ENCODE peak calls at places on chromosomes 11 and 22, in four cellular contexts. F is caudate nucleus, I is HTR-8/SVneo, W is tibial nerve. J is an unnamed sample.

GRCh38 chr11:113048820-113049555 is 87.8 kb downstream of the NCAM1 start:
- DNase-seq in W (no peak), I (no peak), F (no peak), J (no peak)

GRCh38 chr11:128095459-128096096 is 491.8 kb downstream of the ETS1 start:
- DNase-seq in F (no peak), I (peak; percentile 1), W (no peak), J (no peak)

GRCh38 chr11:120139316-120140069 is 1.6 kb upstream of the TRIM29 start:
- DNase-seq in W (no peak), I (no peak), F (no peak), J (no peak)

GRCh38 chr11:115653926-115654325 is 149.7 kb upstream of the CADM1 start:
- DNase-seq in I (no peak), W (no peak), F (no peak), J (no peak)

GRCh38 chr22:44406581-44407403 is 91.2 kb downstream of the RTL6 start:
- DNase-seq in F (no peak), I (no peak), W (no peak), J (no peak)

GRCh38 chr11:121802542-121802941 is 313.5 kb downstream of the BLID start:
- DNase-seq in F (no peak), I (no peak), W (no peak), J (no peak)

GRCh38 chr11:46472662-46472994 is 81.1 kb upstream of the CHRM4 start:
- DNase-seq in F (no peak), I (no peak), W (no peak), J (no peak)

GRCh38 chr11:29305456-29306232 is 711.2 kb downstream of the KCNA4 start:
- DNase-seq in I (no peak), F (no peak), W (no peak), J (no peak)

GRCh38 chr11:8871283-8871775 is 39.7 kb upstream of the AKIP1 start:
- DNase-seq in W (peak; percentile 52), F (peak; percentile 14), I (peak; percentile 85), J (no peak)

GRCh38 chr11:12165237-12165875 is 55.0 kb downstream of the MICAL2 start:
- DNase-seq in F (no peak), W (no peak), I (no peak), J (no peak)

GRCh38 chr22:30305906-30306628 is 16.8 kb upstream of the CASTOR1 start:
- DNase-seq in I (no peak), F (no peak), W (no peak), J (no peak)

GRCh38 chr11:61110255-61111059 is 8.2 kb downstream of the CD5 start:
- DNase-seq in I (no peak), F (no peak), W (no peak), J (no peak)

GRCh38 chr11:102564110-102564509 is 33.6 kb upstream of the MMP7 start:
- DNase-seq in F (no peak), I (peak; percentile 82), W (no peak), J (no peak)

GRCh38 chr11:93857413-93858185 is 7.2 kb upstream of the VSTM5 start:
- DNase-seq in W (no peak), I (no peak), F (no peak), J (no peak)

GRCh38 chr11:94732617-94733292 is 35.4 kb upstream of the AMOTL1 start:
- DNase-seq in I (no peak), W (no peak), F (no peak), J (no peak)

GRCh38 chr22:48742556-48743343 is 1084.9 kb downstream of the BRD1 start:
- DNase-seq in I (no peak), F (no peak), W (no peak), J (no peak)

GRCh38 chr11:68036717-68037239 is 2.0 kb upstream of the TCIRG1 start:
- DNase-seq in F (no peak), I (no peak), W (no peak), J (no peak)

GRCh38 chr11:2816517-2816916 is 69.1 kb downstream of the CDKN1C start:
- DNase-seq in W (no peak), I (no peak), F (no peak), J (no peak)

GRCh38 chr11:94794287-94795168 is 26.4 kb downstream of the AMOTL1 start:
- DNase-seq in F (no peak), I (peak; percentile 80), W (no peak), J (no peak)